ENCODE peak calls at places on chromosomes 11 and 22, in six cellular contexts. G is nephron progenitor cell, O is foreskin fibroblast, I is mammary epithelial cell, T is progenitor cell of endocrine pancreas, X is NB4. F is an unnamed sample.

GRCh38 chr11:115251126-115251525 is 253.1 kb downstream of the CADM1 start:
- DNase-seq in G (no peak), O (no peak), I (no peak), T (no peak), X (no peak), F (no peak)

GRCh38 chr11:18615628-18616392 is 16.2 kb downstream of the MISFA start:
- DNase-seq in G (no peak), O (no peak), I (peak), T (no peak), X (peak), F (no peak)

GRCh38 chr11:119316017-119316728 is 757 bp downstream of the MCAM start:
- DNase-seq in G (no peak), O (no peak), I (peak), T (no peak), X (no peak), F (no peak)

GRCh38 chr11:126312903-126313460 is 9.1 kb downstream of the DCPS start:
- DNase-seq in G (no peak), O (no peak), I (no peak), T (no peak), X (no peak), F (no peak)

GRCh38 chr11:116412118-116412889 is 360.5 kb downstream of the BUD13 start:
- DNase-seq in G (no peak), O (no peak), I (no peak), T (no peak), X (no peak), F (no peak)

GRCh38 chr22:25682071-25682470 is 59.9 kb upstream of the MYO18B start:
- DNase-seq in G (no peak), O (no peak), I (no peak), T (no peak), X (no peak), F (no peak)

GRCh38 chr11:107898270-107898669 is 30.0 kb upstream of the RAB39A start:
- DNase-seq in G (no peak), O (peak), I (peak), T (no peak), X (peak), F (peak)

GRCh38 chr22:32618461-32619140 is 144.0 kb downstream of the FBXO7 start:
- DNase-seq in G (no peak), O (no peak), I (no peak), T (no peak), X (no peak), F (no peak)

GRCh38 chr11:132184079-132184478 is 813.7 kb downstream of the NTM start:
- DNase-seq in G (no peak), O (no peak), I (no peak), T (no peak), X (no peak), F (no peak)

GRCh38 chr22:43471606-43472135 is 59.9 kb downstream of the MPPED1 start:
- DNase-seq in G (no peak), O (no peak), I (no peak), T (no peak), X (no peak), F (no peak)

GRCh38 chr11:13261600-13262061 is 16.0 kb upstream of the BMAL1 start:
- DNase-seq in G (no peak), O (peak), I (peak), T (no peak), X (no peak), F (peak)

GRCh38 chr11:34052608-34053160 is 1.2 kb downstream of the CAPRIN1 start:
- DNase-seq in G (peak), O (no peak), I (peak), T (no peak), X (peak), F (no peak)

GRCh38 chr11:118900535-118901384 is 17.1 kb downstream of the CXCR5 start:
- DNase-seq in G (no peak), O (no peak), I (no peak), T (no peak), X (no peak), F (no peak)

GRCh38 chr22:21791635-21792625 is 56.3 kb upstream of the YPEL1 start:
- DNase-seq in G (no peak), O (no peak), I (peak), T (no peak), X (peak), F (no peak)

GRCh38 chr11:127281534-127281933 is 281.0 kb upstream of the KIRREL3 start:
- DNase-seq in G (no peak), O (no peak), I (no peak), T (no peak), X (no peak), F (no peak)

GRCh38 chr22:48318575-48319320 is 1508.9 kb downstream of the BRD1 start:
- DNase-seq in G (no peak), O (no peak), I (no peak), T (no peak), X (no peak), F (no peak)

GRCh38 chr11:23124996-23125395 is 264.7 kb upstream of the CCDC179 start:
- DNase-seq in G (no peak), O (no peak), I (no peak), T (no peak), X (no peak), F (no peak)

GRCh38 chr11:77375114-77375513 is 73.6 kb upstream of the GDPD4 start:
- DNase-seq in G (no peak), O (no peak), I (no peak), T (no peak), X (no peak), F (no peak)

GRCh38 chr11:73398721-73399120 is 22.5 kb downstream of the RELT start:
- DNase-seq in G (no peak), O (no peak), I (no peak), T (no peak), X (no peak), F (no peak)

GRCh38 chr22:38176170-38176741 is 5.4 kb downstream of the PLA2G6 start:
- DNase-seq in G (no peak), O (peak), I (peak), T (no peak), X (no peak), F (peak)

GRCh38 chr11:66710384-66710930 is 18.6 kb downstream of the SPTBN2 start:
- DNase-seq in G (no peak), O (no peak), I (no peak), T (no peak), X (no peak), F (no peak)

GRCh38 chr11:113493205-113493604 is 18.0 kb upstream of the DRD2 start:
- DNase-seq in G (no peak), O (no peak), I (no peak), T (no peak), X (peak), F (no peak)

GRCh38 chr11:113496026-113496651 is 20.9 kb upstream of the DRD2 start:
- DNase-seq in G (no peak), O (no peak), I (peak), T (no peak), X (no peak), F (no peak)

GRCh38 chr11:113488931-113489351 is 13.7 kb upstream of the DRD2 start:
- DNase-seq in G (no peak), O (no peak), I (peak), T (no peak), X (no peak), F (no peak)

DNA sequence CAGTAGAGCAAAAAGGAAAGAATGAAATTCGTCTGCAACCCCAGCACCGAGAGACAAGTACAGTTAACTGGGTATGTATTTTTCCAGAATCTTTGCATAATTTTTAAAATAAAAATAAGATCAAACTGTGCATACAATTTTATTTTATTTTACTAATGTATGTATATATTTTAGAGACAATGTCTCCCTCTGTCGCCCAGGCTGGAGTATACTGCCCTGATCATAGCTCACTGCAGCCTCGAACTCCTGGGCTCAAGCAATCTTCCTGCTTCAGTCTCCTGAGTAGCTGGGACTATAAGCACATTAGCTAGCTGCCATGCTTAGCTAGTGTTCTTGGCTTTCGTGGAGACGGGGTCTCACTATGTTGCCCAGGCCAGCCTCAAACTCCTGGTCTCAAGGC is 18.8 kb upstream of the DRD2 start:
- DNase-seq in G (no peak), O (no peak), I (no peak), T (no peak), X (no peak), F (no peak)
- TF ChIP-seq CTCF in G (no peak), O (no peak), I (no peak), T (no peak), X (no peak), F (no peak)

DNA sequence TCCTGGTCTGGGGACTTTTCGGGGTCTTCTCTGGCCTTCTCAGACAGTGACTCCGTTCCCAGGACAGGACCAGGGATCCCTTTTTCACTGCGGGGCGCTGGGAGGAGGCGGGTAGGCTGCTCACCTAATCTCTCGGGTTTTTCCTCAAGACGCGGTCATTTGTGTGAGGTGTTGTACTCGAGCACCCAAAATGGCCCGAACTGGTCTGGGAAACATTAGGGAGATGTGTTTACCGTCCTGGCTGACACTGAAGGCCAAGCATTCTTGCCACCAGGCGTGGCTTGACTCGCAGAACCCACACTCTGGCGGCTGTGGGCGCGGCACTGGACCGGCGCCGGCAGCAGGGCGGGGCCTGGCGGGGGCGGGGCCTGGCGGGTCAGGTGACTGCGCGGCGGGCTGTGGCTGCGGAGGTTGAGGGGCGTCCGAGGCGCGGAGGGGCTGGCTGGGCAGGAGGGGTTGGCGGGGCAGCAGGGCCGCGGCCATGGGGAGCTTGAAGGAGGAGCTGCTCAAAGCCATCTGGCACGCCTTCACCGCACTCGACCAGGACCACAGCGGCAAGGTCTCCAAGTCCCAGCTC is at the start of gene SWAP70:
- DNase-seq in G (peak), O (peak), I (peak), T (peak), X (peak), F (peak)
- TF ChIP-seq CTCF in G (no peak), O (peak), I (no peak), T (peak), X (no peak), F (peak)

DNA sequence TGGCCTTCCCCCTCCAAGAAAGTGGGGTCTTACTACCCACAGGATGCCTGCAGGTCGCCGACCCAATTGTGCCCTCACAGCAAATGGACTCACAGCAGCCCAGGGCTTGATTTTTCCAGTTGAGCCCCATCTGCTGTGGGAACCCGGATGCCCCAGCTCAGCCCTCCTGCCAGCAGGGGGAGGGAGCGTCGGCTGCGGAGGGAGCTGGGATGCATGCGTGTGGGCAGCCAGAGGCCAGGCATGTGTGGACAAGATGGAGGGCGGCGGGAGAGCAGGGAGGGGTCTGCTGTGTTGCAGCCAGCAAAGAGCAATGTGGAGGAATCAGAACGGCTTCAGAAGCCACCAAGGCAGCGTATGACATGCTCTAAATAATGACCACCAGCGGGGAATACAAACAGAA is 41.0 kb upstream of the EIF3D start:
- DNase-seq in G (peak), O (peak), I (peak), T (no peak), X (no peak), F (no peak)
- TF ChIP-seq CTCF in G (no peak), O (peak), I (peak), T (peak), X (no peak), F (peak)

GRCh38 chr22:20551805-20552449 is 44.5 kb downstream of the MED15 start:
- DNase-seq in G (no peak), O (no peak), I (no peak), T (no peak), X (no peak), F (no peak)
- TF ChIP-seq CTCF in G (no peak), O (peak), I (no peak), T (peak), X (no peak), F (peak)

GRCh38 chr11:1198766-1199688 is 23.8 kb upstream of the MUC5B start:
- DNase-seq in G (no peak), O (no peak), I (no peak), T (peak), X (no peak), F (no peak)

GRCh38 chr11:1197431-1197885 is 25.4 kb upstream of the MUC5B start:
- DNase-seq in G (no peak), O (no peak), I (no peak), T (no peak), X (no peak), F (no peak)

GRCh38 chr11:1199689-1200610 is 22.9 kb upstream of the MUC5B start:
- DNase-seq in G (no peak), O (no peak), I (peak), T (peak), X (no peak), F (no peak)

GRCh38 chr11:1196516-1197391 is 26.1 kb upstream of the MUC5B start:
- DNase-seq in G (no peak), O (no peak), I (no peak), T (no peak), X (no peak), F (no peak)

GRCh38 chr11:1197886-1198765 is 24.7 kb upstream of the MUC5B start:
- DNase-seq in G (no peak), O (no peak), I (no peak), T (peak), X (no peak), F (no peak)
- TF ChIP-seq CTCF in G (no peak), O (no peak), I (no peak), T (no peak), X (no peak), F (no peak)

GRCh38 chr11:114161486-114162250 is 102.2 kb downstream of the ZBTB16 start:
- DNase-seq in G (no peak), O (no peak), I (no peak), T (no peak), X (no peak), F (no peak)

GRCh38 chr11:114162719-114163123 is 103.2 kb downstream of the ZBTB16 start:
- DNase-seq in G (peak), O (peak), I (peak), T (no peak), X (no peak), F (peak)

GRCh38 chr11:114159320-114159719 is 99.8 kb downstream of the ZBTB16 start:
- DNase-seq in G (no peak), O (no peak), I (peak), T (no peak), X (no peak), F (no peak)

GRCh38 chr11:114159802-114160588 is 100.5 kb downstream of the ZBTB16 start:
- DNase-seq in G (peak), O (peak), I (peak), T (no peak), X (peak), F (peak)

GRCh38 chr11:114160884-114161283 is 101.4 kb downstream of the ZBTB16 start:
- DNase-seq in G (no peak), O (no peak), I (peak), T (no peak), X (no peak), F (no peak)
- TF ChIP-seq CTCF in G (no peak), O (no peak), I (no peak), T (no peak), X (no peak), F (no peak)

DNA sequence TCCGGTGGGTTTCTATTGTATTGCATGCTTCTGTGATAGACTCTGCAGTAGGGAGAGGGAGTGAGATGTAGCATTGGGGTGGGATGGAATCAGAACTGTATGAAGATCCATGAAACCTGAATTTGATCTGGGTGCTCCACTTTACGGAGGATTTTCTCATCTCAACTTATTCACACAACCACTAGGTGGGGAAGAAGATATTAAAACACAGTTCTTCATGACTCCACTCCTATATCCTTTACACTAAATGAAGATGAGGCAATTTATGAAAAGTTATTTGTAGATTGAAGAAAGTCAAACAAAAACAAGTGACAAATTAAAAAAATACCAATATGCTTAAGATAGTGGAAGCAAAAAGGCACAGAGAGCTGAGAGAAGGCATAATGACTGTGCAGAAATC is 92.6 kb upstream of the PDGFD start:
- DNase-seq in G (no peak), O (no peak), I (no peak), T (no peak), X (no peak), F (no peak)
- TF ChIP-seq CTCF in G (no peak), O (no peak), I (no peak), T (no peak), X (no peak), F (no peak)